ENCODE peak calls at places on chromosomes 4 and X, in eight cellular contexts. P, C, F, A, Z, K, W and H are unnamed samples.
A peak's percentile ranks its signal among the peaks of the same experiment; 100 is the strongest.

GRCh38 chrX:151801980-151802379 is 67.4 kb downstream of the CNGA2 start:
- DNase-seq in F (no peak), P (no peak), K (peak; percentile 30), Z (no peak), A (no peak), C (no peak), W (no peak), H (no peak)

GRCh38 chr4:165682621-165683020 is 190.4 kb upstream of the TLL1 start:
- DNase-seq in W (no peak), Z (no peak), K (no peak), A (no peak), P (no peak), C (no peak), F (no peak), H (no peak)

GRCh38 chr4:114364857-114365256 is 233.8 kb upstream of the UGT8 start:
- DNase-seq in W (no peak), P (no peak), C (no peak), F (no peak), Z (peak; percentile 90), A (no peak), K (peak; percentile 7), H (no peak)

GRCh38 chrX:125150231-125150630 is 169.4 kb upstream of the TEX13C start:
- DNase-seq in Z (peak; percentile 1), W (no peak), A (no peak), C (no peak), F (no peak), P (no peak), K (no peak), H (no peak)

GRCh38 chr4:145278341-145279121 is 98.1 kb upstream of the OTUD4 start:
- DNase-seq in Z (peak; percentile 19), W (no peak), C (no peak), P (no peak), K (no peak), A (no peak), F (no peak), H (no peak)

GRCh38 chr4:69858683-69859082 is 1.3 kb downstream of the SULT1E1 start:
- DNase-seq in K (no peak), F (no peak), C (no peak), P (no peak), W (no peak), A (no peak), Z (no peak), H (no peak)

GRCh38 chr4:150315175-150315574 is 236.9 kb downstream of the DCLK2 start:
- DNase-seq in F (no peak), A (no peak), C (no peak), W (no peak), P (no peak), K (no peak), Z (no peak), H (no peak)

GRCh38 chr4:47031011-47031678 is at the start of gene GABRB1:
- DNase-seq in W (peak; percentile 45), P (peak; percentile 48), Z (peak; percentile 70), A (peak; percentile 55), K (peak; percentile 1), F (peak; percentile 66), C (no peak), H (peak; percentile 12)

GRCh38 chrX:69795702-69796101 is 179.8 kb downstream of the EDA start:
- DNase-seq in P (no peak), C (no peak), F (no peak), Z (no peak), A (no peak), W (no peak), K (no peak), H (no peak)

GRCh38 chr4:123699823-123700822 is 303.5 kb downstream of the SPRY1 start:
- DNase-seq in F (no peak), C (no peak), W (no peak), P (no peak), K (no peak), Z (peak; percentile 88), A (no peak), H (peak; percentile 12)

GRCh38 chrX:136094962-136095361 is 52.4 kb upstream of the FHL1 start:
- DNase-seq in F (no peak), C (no peak), A (no peak), K (no peak), W (no peak), Z (peak; percentile 3), P (no peak), H (no peak)

GRCh38 chrX:48896611-48897011 is 957 bp downstream of the TIMM17B start:
- DNase-seq in C (no peak), W (no peak), P (no peak), K (no peak), A (no peak), Z (no peak), F (no peak), H (no peak)

GRCh38 chr4:145625677-145626622 is 6.8 kb downstream of the MMAA start:
- DNase-seq in W (no peak), A (no peak), F (no peak), Z (no peak), P (no peak), C (no peak), K (no peak), H (no peak)

GRCh38 chr4:183499389-183499788 is 5.5 kb upstream of the ING2 start:
- DNase-seq in W (no peak), A (no peak), C (no peak), P (no peak), K (no peak), Z (no peak), F (no peak), H (no peak)

GRCh38 chr4:38925492-38926418 is 58.1 kb downstream of the FAM114A1 start:
- DNase-seq in C (no peak), W (no peak), P (no peak), F (no peak), Z (no peak), A (no peak), K (no peak), H (peak; percentile 11)

GRCh38 chrX:15474058-15474457 is 19.1 kb downstream of the PIR start:
- DNase-seq in C (no peak), P (no peak), A (no peak), F (no peak), K (no peak), W (no peak), Z (no peak), H (no peak)

GRCh38 chr4:74105656-74106275 is 6.8 kb upstream of the CXCL2 start:
- DNase-seq in C (no peak), K (no peak), A (no peak), P (no peak), Z (peak; percentile 9), W (no peak), F (no peak), H (no peak)

GRCh38 chrX:123675154-123675553 is 57.7 kb downstream of the THOC2 start:
- DNase-seq in P (no peak), A (no peak), F (no peak), K (no peak), C (no peak), W (no peak), Z (no peak), H (no peak)

GRCh38 chrX:153649915-153650782 is 3.1 kb downstream of the DUSP9 start:
- DNase-seq in W (no peak), A (peak; percentile 36), F (no peak), K (no peak), C (no peak), Z (no peak), P (no peak), H (no peak)

GRCh38 chr4:87230806-87231205 is 10.4 kb upstream of the KLHL8 start:
- DNase-seq in C (no peak), P (no peak), W (no peak), Z (no peak), F (no peak), A (no peak), K (no peak), H (no peak)

GRCh38 chr4:87232241-87232640 is 11.8 kb upstream of the KLHL8 start:
- DNase-seq in K (no peak), W (no peak), Z (no peak), P (no peak), C (no peak), A (no peak), F (no peak), H (no peak)

GRCh38 chr4:87236851-87237250 is 16.4 kb upstream of the KLHL8 start:
- DNase-seq in P (no peak), Z (no peak), A (no peak), F (no peak), C (no peak), K (no peak), W (no peak), H (no peak)

GRCh38 chr4:87239821-87240220 is 19.4 kb upstream of the KLHL8 start:
- DNase-seq in Z (no peak), W (no peak), F (no peak), C (no peak), K (peak; percentile 31), P (no peak), A (no peak), H (no peak)

GRCh38 chr4:87235020-87235671 is 14.7 kb upstream of the KLHL8 start:
- DNase-seq in K (no peak), Z (peak; percentile 60), F (no peak), W (no peak), A (no peak), P (no peak), C (no peak), H (no peak)
- H3K27ac ChIP-seq in K (peak overlapping the region; percentile 84), Z (peak overlapping the region; percentile 45), F (no peak overlapping the region), W (no peak overlapping the region), A (no peak overlapping the region), P (no peak overlapping the region), C (no peak overlapping the region), H (no peak overlapping the region)

GRCh38 chr4:119665718-119666117 is 37.1 kb upstream of the PDE5A start:
- DNase-seq in F (no peak), Z (no peak), K (no peak), C (no peak), W (no peak), P (no peak), A (no peak), H (no peak)

GRCh38 chr4:119666653-119667091 is 38.1 kb upstream of the PDE5A start:
- DNase-seq in A (no peak), K (no peak), P (no peak), Z (no peak), W (no peak), C (no peak), F (peak; percentile 8), H (no peak)

GRCh38 chr4:119661231-119661630 is 32.6 kb upstream of the PDE5A start:
- DNase-seq in Z (no peak), P (no peak), C (no peak), F (no peak), W (no peak), A (no peak), K (no peak), H (no peak)

GRCh38 chr4:119664168-119664907 is 35.7 kb upstream of the PDE5A start:
- DNase-seq in A (no peak), W (no peak), P (no peak), Z (no peak), K (no peak), C (no peak), F (no peak), H (no peak)

GRCh38 chr4:119663160-119663788 is 34.7 kb upstream of the PDE5A start:
- DNase-seq in K (no peak), F (no peak), W (no peak), Z (no peak), P (no peak), A (no peak), C (no peak), H (no peak)
- H3K27ac ChIP-seq in K (no peak overlapping the region), F (no peak overlapping the region), W (no peak overlapping the region), Z (no peak overlapping the region), P (no peak overlapping the region), A (no peak overlapping the region), C (no peak overlapping the region), H (no peak overlapping the region)

GRCh38 chr4:176226736-176227135 is 31.4 kb upstream of the SPATA4 start:
- DNase-seq in A (no peak), C (no peak), P (no peak), F (no peak), K (no peak), Z (no peak), W (no peak), H (no peak)
- H3K27ac ChIP-seq in A (peak overlapping the region; percentile 95), C (no peak overlapping the region), P (no peak overlapping the region), F (no peak overlapping the region), K (no peak overlapping the region), Z (no peak overlapping the region), W (no peak overlapping the region), H (no peak overlapping the region)

GRCh38 chr4:52135166-52135565 is 84.1 kb downstream of the SPATA18 start:
- DNase-seq in K (no peak), F (no peak), Z (no peak), C (no peak), W (no peak), P (no peak), A (no peak), H (no peak)
- H3K27ac ChIP-seq in K (no peak overlapping the region), F (no peak overlapping the region), Z (no peak overlapping the region), C (no peak overlapping the region), W (no peak overlapping the region), P (no peak overlapping the region), A (no peak overlapping the region), H (no peak overlapping the region)